ENCODE peak calls at places on chromosomes 7 and 10, in six cellular contexts. U, E, Y, K, V and Z are unnamed samples.

GRCh38 chr7:131040467-131040932 is 287.2 kb upstream of the MKLN1 start:
- DNase-seq in E (peak), K (peak), V (peak), U (no peak), Y (no peak), Z (peak)

GRCh38 chr7:131108212-131108980 is 219.3 kb upstream of the MKLN1 start:
- DNase-seq in K (peak), E (no peak), Y (peak), U (peak), V (peak), Z (no peak)

GRCh38 chr10:46092523-46093195 is 46.6 kb upstream of the MSMB start:
- DNase-seq in Y (no peak), U (no peak), V (no peak), E (no peak), K (no peak), Z (no peak)

GRCh38 chr7:80881361-80881760 is 37.5 kb downstream of the SEMA3C start:
- DNase-seq in K (no peak), U (no peak), Y (no peak), V (no peak), E (no peak), Z (no peak)

GRCh38 chr7:139976055-139976837 is 86.5 kb downstream of the PARP12 start:
- DNase-seq in K (no peak), E (no peak), U (no peak), V (no peak), Y (no peak), Z (no peak)

GRCh38 chr10:113356794-113357687 is 195.8 kb upstream of the HABP2 start:
- DNase-seq in E (no peak), Y (no peak), K (no peak), U (no peak), V (no peak), Z (peak)

GRCh38 chr7:98864726-98865420 is 4.9 kb downstream of the TMEM130 start:
- DNase-seq in Y (no peak), V (no peak), K (no peak), U (no peak), E (no peak), Z (no peak)

GRCh38 chr7:70455925-70456324 is 676.0 kb upstream of the GALNT17 start:
- DNase-seq in V (no peak), U (no peak), E (no peak), Y (no peak), K (no peak), Z (no peak)

GRCh38 chr7:129530881-129531391 is 28.6 kb downstream of the SMKR1 start:
- DNase-seq in V (no peak), U (no peak), E (no peak), K (peak), Y (no peak), Z (peak)

GRCh38 chr7:11830582-11831382 is 1.2 kb downstream of the THSD7A start:
- DNase-seq in V (no peak), U (no peak), K (no peak), E (no peak), Y (no peak), Z (no peak)

GRCh38 chr7:33447980-33448379 is 318.6 kb downstream of the BBS9 start:
- DNase-seq in E (no peak), V (peak), K (no peak), U (no peak), Y (no peak), Z (no peak)

GRCh38 chr7:81705206-81705605 is 64.6 kb downstream of the HGF start:
- DNase-seq in K (no peak), E (no peak), Y (no peak), U (no peak), V (no peak), Z (no peak)

GRCh38 chr10:27223964-27224363 is 16.6 kb downstream of the ACBD5 start:
- DNase-seq in Y (peak), U (no peak), E (peak), K (no peak), V (no peak), Z (no peak)

GRCh38 chr10:59433720-59434428 is 71.5 kb upstream of the FAM13C start:
- DNase-seq in Y (no peak), V (no peak), K (no peak), E (no peak), U (no peak), Z (no peak)

GRCh38 chr7:125814030-125814535 is 884.5 kb upstream of the POT1 start:
- DNase-seq in V (no peak), K (no peak), E (no peak), U (no peak), Y (no peak), Z (no peak)

GRCh38 chr7:133511708-133512107 is 258.8 kb downstream of the EXOC4 start:
- DNase-seq in E (no peak), U (no peak), V (no peak), K (no peak), Y (no peak), Z (no peak)

GRCh38 chr10:49158915-49159314 is 25.1 kb upstream of the FAM170B start:
- DNase-seq in E (no peak), V (no peak), Y (no peak), U (no peak), K (no peak), Z (no peak)

GRCh38 chr7:37208528-37208927 is 240.1 kb downstream of the ELMO1 start:
- DNase-seq in K (no peak), V (peak), U (no peak), Y (peak), E (peak), Z (peak)

GRCh38 chr7:84317536-84317935 is 122.9 kb upstream of the SEMA3A start:
- DNase-seq in U (no peak), K (no peak), E (no peak), Y (no peak), V (no peak), Z (no peak)

GRCh38 chr7:34041716-34042115 is 136.4 kb downstream of the BMPER start:
- DNase-seq in U (no peak), V (no peak), E (no peak), K (no peak), Y (no peak), Z (no peak)

GRCh38 chr7:112938895-112939588 is 147.6 kb downstream of the GPR85 start:
- DNase-seq in U (no peak), K (peak), V (peak), Y (peak), E (peak), Z (peak)

GRCh38 chr7:30171753-30172447 is 37.1 kb downstream of the MTURN start:
- DNase-seq in V (no peak), E (no peak), K (no peak), U (no peak), Y (no peak), Z (no peak)

GRCh38 chr7:79923953-79924352 is 210.7 kb upstream of the GNAI1 start:
- DNase-seq in E (no peak), K (no peak), V (no peak), U (no peak), Y (no peak), Z (no peak)

GRCh38 chr7:2033586-2034135 is 199.1 kb downstream of the MAD1L1 start:
- DNase-seq in E (no peak), K (no peak), V (no peak), U (no peak), Y (no peak), Z (peak)

GRCh38 chr10:72697711-72698110 is 5.8 kb downstream of the MCU start:
- DNase-seq in Y (no peak), U (no peak), V (no peak), E (no peak), K (no peak), Z (no peak)